ENCODE peak calls at places on chromosome 1, in seven cellular contexts. R is psoas muscle, V is IMR-90, E is lower lobe of right lung, M is heart right ventricle, B is mammary epithelial cell, S is bronchial epithelial cell. C is an unnamed sample.
A peak's percentile ranks its signal among the peaks of the same experiment; 100 is the strongest.

GRCh38 chr1:41861509-41862410 is 57.0 kb downstream of the HIVEP3 start:
- DNase-seq in E (no peak), B (peak; percentile 24), S (peak; percentile 21), R (no peak), V (no peak), M (no peak), C (no peak)

GRCh38 chr1:174358344-174358743 is 89.4 kb upstream of the GPR52 start:
- DNase-seq in B (no peak), S (no peak), R (no peak), V (no peak), M (no peak), E (no peak), C (no peak)

GRCh38 chr1:57124768-57125446 is 159.1 kb upstream of the C8B start:
- DNase-seq in R (no peak), V (peak; percentile 55), S (peak; percentile 92), B (peak; percentile 65), M (no peak), E (no peak), C (no peak)

GRCh38 chr1:157095551-157095950 is 4.1 kb downstream of the ETV3L start:
- DNase-seq in M (no peak), B (no peak), E (no peak), V (no peak), S (no peak), R (no peak), C (no peak)

GRCh38 chr1:100474838-100475237 is 63.1 kb upstream of the GPR88 start:
- DNase-seq in E (no peak), S (no peak), M (no peak), V (peak; percentile 11), R (no peak), B (no peak), C (no peak)

GRCh38 chr1:10061276-10061675 is 28.5 kb downstream of the UBE4B start:
- DNase-seq in R (no peak), S (no peak), B (no peak), V (no peak), M (no peak), E (no peak), C (no peak)

GRCh38 chr1:21280482-21280881 is 9.8 kb downstream of the ECE1 start:
- DNase-seq in M (no peak), B (no peak), E (no peak), V (no peak), R (no peak), S (no peak), C (no peak)

GRCh38 chr1:8424539-8425116 is 106.7 kb downstream of the SLC45A1 start:
- DNase-seq in B (peak; percentile 28), M (peak; percentile 27), V (no peak), E (peak; percentile 63), R (peak; percentile 58), S (peak; percentile 74), C (peak; percentile 42)

GRCh38 chr1:185816460-185816859 is 82.3 kb downstream of the HMCN1 start:
- DNase-seq in B (no peak), R (no peak), V (peak; percentile 47), M (no peak), E (no peak), S (peak; percentile 12), C (no peak)

GRCh38 chr1:183191833-183192232 is 5.8 kb downstream of the LAMC2 start:
- DNase-seq in M (no peak), S (peak; percentile 91), B (peak; percentile 86), V (peak; percentile 95), R (no peak), E (no peak), C (no peak)

GRCh38 chr1:40383095-40383487 is 9.6 kb downstream of the SMAP2 start:
- DNase-seq in S (no peak), B (no peak), R (no peak), E (no peak), V (no peak), M (no peak), C (no peak)

DNA sequence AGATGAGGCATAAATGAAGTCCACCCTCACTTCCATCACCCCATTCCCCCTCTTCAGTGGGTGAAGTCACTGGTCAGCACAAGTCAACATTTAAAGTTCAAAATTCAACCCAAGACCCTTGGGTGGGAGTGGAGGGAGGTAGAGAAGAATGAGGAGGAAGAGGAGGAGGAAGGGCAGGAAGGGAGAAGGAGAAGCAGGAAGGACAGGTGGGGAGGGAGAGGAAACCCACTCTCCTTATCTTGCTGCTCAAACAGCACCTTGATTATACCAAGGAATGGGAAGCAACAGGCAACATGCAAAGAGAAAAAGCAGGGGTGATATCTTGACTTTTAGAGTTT is 4.0 kb upstream of the BTG2 start:
- DNase-seq in B (no peak), S (no peak), M (no peak), R (no peak), V (no peak), E (no peak), C (no peak)
- H3K27me3 ChIP-seq in B (no peaks in the 10 kb centered on the region), S (no peaks in the 10 kb centered on the region), M (no peaks in the 10 kb centered on the region), R (no peaks in the 10 kb centered on the region), V (peaks cover 36% of the 10 kb centered on the region), E (no peaks in the 10 kb centered on the region), C (no peaks in the 10 kb centered on the region)

GRCh38 chr1:55317263-55317662 is 102.1 kb upstream of the USP24 start:
- DNase-seq in R (no peak), M (no peak), B (no peak), E (no peak), V (no peak), S (no peak), C (no peak)
- H3K36me3 ChIP-seq in R (no peaks in the 10 kb centered on the region), M (no peaks in the 10 kb centered on the region), B (no peaks in the 10 kb centered on the region), E (no peaks in the 10 kb centered on the region), V (no peaks in the 10 kb centered on the region), S (no peaks in the 10 kb centered on the region), C (no peaks in the 10 kb centered on the region)

DNA sequence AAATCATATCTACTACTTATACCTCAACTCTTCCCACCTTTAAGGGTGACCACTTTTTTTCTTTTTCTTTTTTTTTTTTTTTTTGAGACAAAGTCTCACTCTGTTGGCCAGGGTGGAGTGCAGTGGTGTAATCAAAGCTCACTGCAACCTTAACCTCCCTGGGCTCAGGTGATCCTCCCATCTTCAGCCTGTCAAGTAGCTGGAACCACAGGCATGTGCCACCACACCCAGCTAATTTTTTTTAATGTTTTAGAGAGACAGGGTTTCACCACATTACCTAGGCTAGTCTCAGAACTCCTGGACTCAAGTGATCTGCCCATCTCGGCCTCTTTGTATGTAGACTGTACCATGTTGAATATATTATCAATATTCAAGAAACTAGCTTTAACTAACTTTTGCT is 39.4 kb downstream of the NRDC start:
- DNase-seq in B (peak; percentile 42), V (no peak), E (no peak), R (no peak), S (peak; percentile 18), M (no peak), C (no peak)
- TF ChIP-seq CTCF in B (no peak), V (no peak), E (no peak), R (no peak), S (no peak), M (no peak), C (no peak)

GRCh38 chr1:46005594-46005993 is 126.8 kb downstream of the PIK3R3 start:
- DNase-seq in R (no peak), S (no peak), M (no peak), V (no peak), B (no peak), E (no peak), C (no peak)
- H3K27me3 ChIP-seq in R (no peaks in the 10 kb centered on the region), S (no peaks in the 10 kb centered on the region), M (no peaks in the 10 kb centered on the region), V (no peaks in the 10 kb centered on the region), B (no peaks in the 10 kb centered on the region), E (no peaks in the 10 kb centered on the region), C (no peaks in the 10 kb centered on the region)

DNA sequence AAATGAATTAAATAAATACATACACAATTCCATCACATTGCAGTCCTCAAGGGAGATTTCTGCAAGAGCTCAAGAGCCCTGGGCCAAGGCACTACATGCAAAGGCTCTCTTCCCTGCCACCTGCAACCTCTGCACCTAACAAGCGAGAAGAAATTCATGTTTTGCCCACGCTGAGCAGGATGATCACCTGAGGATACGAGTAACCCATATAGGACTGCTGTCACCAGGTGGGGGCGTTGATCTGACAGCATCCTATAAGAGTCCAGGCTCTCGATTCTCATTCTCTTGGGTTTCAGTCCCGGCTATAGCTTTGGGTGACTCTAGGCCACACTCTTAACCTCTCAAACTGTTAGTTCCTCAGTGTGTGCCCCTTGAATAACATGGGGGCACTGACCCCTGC is 18.7 kb upstream of the SPOCD1 start:
- DNase-seq in M (no peak), E (no peak), S (no peak), B (no peak), R (no peak), V (no peak), C (no peak)
- H3K36me3 ChIP-seq in M (no peaks in the 10 kb centered on the region), E (no peaks in the 10 kb centered on the region), S (no peaks in the 10 kb centered on the region), B (no peaks in the 10 kb centered on the region), R (no peaks in the 10 kb centered on the region), V (no peaks in the 10 kb centered on the region), C (no peaks in the 10 kb centered on the region)

GRCh38 chr1:102733491-102734236 is 374.7 kb downstream of the COL11A1 start:
- DNase-seq in R (no peak), V (no peak), M (no peak), S (no peak), B (no peak), E (no peak), C (no peak)
- TF ChIP-seq CTCF in R (no peak), V (no peak), M (no peak), S (no peak), B (no peak), E (no peak), C (no peak)

GRCh38 chr1:211135342-211135950 is 1.5 kb upstream of the KCNH1 start:
- DNase-seq in V (peak; percentile 70), R (no peak), E (no peak), B (peak; percentile 46), S (peak; percentile 68), M (no peak), C (no peak)

GRCh38 chr1:211129790-211130189 is 4.2 kb downstream of the KCNH1 start:
- DNase-seq in S (no peak), B (no peak), R (no peak), V (no peak), E (no peak), M (no peak), C (no peak)

GRCh38 chr1:211133393-211133840 is 531 bp downstream of the KCNH1 start:
- DNase-seq in S (no peak), M (peak; percentile 14), B (peak; percentile 6), R (peak; percentile 21), E (no peak), V (no peak), C (no peak)

GRCh38 chr1:211132681-211133392 is 1.1 kb downstream of the KCNH1 start:
- DNase-seq in B (no peak), E (no peak), M (no peak), R (no peak), S (no peak), V (no peak), C (no peak)

GRCh38 chr1:211133841-211134669 is at the start of gene KCNH1:
- DNase-seq in R (peak; percentile 80), V (peak; percentile 69), S (peak; percentile 31), M (peak; percentile 78), B (peak; percentile 59), E (peak; percentile 67), C (peak; percentile 61)
- H3K27me3 ChIP-seq in R (peaks cover 7% of the 10 kb centered on the region), V (peaks cover 8% of the 10 kb centered on the region), S (peaks cover 12% of the 10 kb centered on the region), M (peaks cover 32% of the 10 kb centered on the region), B (peaks cover 16% of the 10 kb centered on the region), E (peaks cover 41% of the 10 kb centered on the region), C (peaks cover 13% of the 10 kb centered on the region)

GRCh38 chr1:203704120-203704519 is 60.9 kb upstream of the LAX1 start:
- DNase-seq in V (no peak), E (no peak), M (no peak), S (no peak), B (no peak), R (no peak), C (no peak)
- H3K36me3 ChIP-seq in V (peaks cover 75% of the 10 kb centered on the region), E (peaks cover 99% of the 10 kb centered on the region), M (peaks cover 100% of the 10 kb centered on the region), S (peaks cover 21% of the 10 kb centered on the region), B (peaks cover 15% of the 10 kb centered on the region), R (peaks cover 15% of the 10 kb centered on the region), C (peaks cover 98% of the 10 kb centered on the region)